ENCODE peak calls at places on chromosome 18, in eight cellular contexts. T is GM23338, W is tibial nerve, U is GM20000, S is DND-41, N is right lobe of liver, K is PC-3, F is RWPE1. L is an unnamed sample.

GRCh38 chr18:3177902-3178687 is 41.7 kb downstream of the MYOM1 start:
- DNase-seq in T (no peak), W (peak; percentile 73), U (peak; percentile 79), S (no peak), N (no peak), K (no peak), F (no peak), L (no peak)

GRCh38 chr18:526681-527080 is 26.2 kb upstream of the COLEC12 start:
- DNase-seq in T (no peak), W (no peak), U (no peak), S (no peak), N (no peak), K (no peak), F (no peak), L (no peak)

GRCh38 chr18:56709463-56709862 is 58.3 kb downstream of the WDR7 start:
- DNase-seq in T (peak; percentile 61), W (no peak), U (peak; percentile 54), S (peak; percentile 25), N (no peak), K (peak; percentile 87), F (peak; percentile 52), L (no peak)

GRCh38 chr18:2923464-2923863 is 76.7 kb downstream of the EMILIN2 start:
- DNase-seq in T (no peak), W (no peak), U (no peak), S (no peak), N (no peak), K (peak; percentile 15), F (no peak), L (no peak)

GRCh38 chr18:73060666-73061270 is 193.0 kb upstream of the NETO1 start:
- DNase-seq in T (no peak), W (no peak), U (no peak), S (no peak), N (no peak), K (peak; percentile 10), F (no peak), L (no peak)

GRCh38 chr18:71643822-71644221 is 900.3 kb downstream of the CBLN2 start:
- DNase-seq in T (no peak), W (no peak), U (no peak), S (no peak), N (no peak), K (no peak), F (no peak), L (no peak)

GRCh38 chr18:63099848-63100625 is 219.5 kb downstream of the BCL2 start:
- DNase-seq in T (no peak), W (no peak), U (no peak), S (peak; percentile 93), N (peak; percentile 79), K (no peak), F (no peak), L (no peak)

GRCh38 chr18:39453882-39454281 is 1888.3 kb upstream of the CELF4 start:
- DNase-seq in T (no peak), W (no peak), U (no peak), S (peak; percentile 14), N (peak; percentile 48), K (no peak), F (peak; percentile 8), L (no peak)

GRCh38 chr18:36396190-36396589 is 98.7 kb downstream of the FHOD3 start:
- DNase-seq in T (peak; percentile 34), W (no peak), U (no peak), S (no peak), N (no peak), K (no peak), F (no peak), L (no peak)

GRCh38 chr18:25256439-25256838 is 95.5 kb downstream of the ZNF521 start:
- DNase-seq in T (peak; percentile 61), W (no peak), U (no peak), S (no peak), N (no peak), K (no peak), F (no peak), L (no peak)

GRCh38 chr18:10421859-10422258 is 32.6 kb upstream of the APCDD1 start:
- DNase-seq in T (no peak), W (peak; percentile 35), U (no peak), S (peak; percentile 75), N (no peak), K (no peak), F (no peak), L (no peak)

GRCh38 chr18:1929720-1930119 is 641.6 kb downstream of the METTL4 start:
- DNase-seq in T (no peak), W (no peak), U (no peak), S (no peak), N (no peak), K (no peak), F (no peak), L (no peak)

GRCh38 chr18:2851771-2852170 is 5.0 kb downstream of the EMILIN2 start:
- DNase-seq in T (no peak), W (no peak), U (peak; percentile 2), S (no peak), N (no peak), K (no peak), F (no peak), L (no peak)

GRCh38 chr18:54392621-54393023 is 34.9 kb downstream of the C18orf54 start:
- DNase-seq in T (peak; percentile 86), W (no peak), U (peak; percentile 52), S (no peak), N (no peak), K (peak; percentile 90), F (peak; percentile 11), L (peak; percentile 29)

GRCh38 chr18:29749699-29750098 is 1292.8 kb downstream of the DSC3 start:
- DNase-seq in T (no peak), W (no peak), U (no peak), S (no peak), N (no peak), K (peak; percentile 32), F (no peak), L (no peak)

GRCh38 chr18:23131693-23132319 is 3.5 kb upstream of the CABLES1 start:
- DNase-seq in T (peak; percentile 86), W (peak; percentile 96), U (peak; percentile 80), S (peak; percentile 61), N (peak; percentile 63), K (peak; percentile 85), F (peak; percentile 46), L (peak; percentile 75)

GRCh38 chr18:9751371-9752031 is 43.4 kb downstream of the RAB31 start:
- DNase-seq in T (no peak), W (no peak), U (no peak), S (no peak), N (no peak), K (no peak), F (no peak), L (no peak)

GRCh38 chr18:59659486-59660187 is 37.6 kb downstream of the CCBE1 start:
- DNase-seq in T (no peak), W (no peak), U (no peak), S (no peak), N (no peak), K (peak; percentile 58), F (no peak), L (no peak)

GRCh38 chr18:74064510-74064909 is 83.1 kb downstream of the FBXO15 start:
- DNase-seq in T (no peak), W (no peak), U (no peak), S (peak; percentile 30), N (no peak), K (peak; percentile 2), F (no peak), L (no peak)

DNA sequence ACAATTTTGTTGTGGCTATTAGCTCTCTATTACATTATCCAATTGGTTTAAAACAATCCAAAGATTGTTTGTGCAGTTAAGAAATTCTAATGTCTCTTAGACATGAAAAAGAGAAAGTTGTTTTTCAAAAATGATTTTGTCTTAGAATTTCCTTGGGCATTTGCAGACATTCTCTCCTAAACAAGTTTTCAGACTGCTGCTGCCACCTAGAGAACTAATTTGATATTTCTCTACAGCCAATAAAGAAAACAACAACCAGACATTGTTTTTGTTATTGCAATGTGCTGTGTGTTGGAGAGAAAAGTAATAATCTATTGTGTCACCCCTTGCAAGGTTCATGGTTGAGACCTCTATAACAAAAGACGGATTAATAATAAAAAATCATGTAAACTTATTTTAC is 119.0 kb upstream of the SYT4 start:
- DNase-seq in T (peak; percentile 52), W (no peak), U (no peak), S (no peak), N (no peak), K (peak; percentile 1), F (peak; percentile 0), L (no peak)
- TF ChIP-seq CTCF in T (peak; percentile 59), W (peak; percentile 32), U (no peak), S (peak; percentile 37), N (peak; percentile 46), K (peak; percentile 46), F (peak; percentile 30), L (peak; percentile 60)

DNA sequence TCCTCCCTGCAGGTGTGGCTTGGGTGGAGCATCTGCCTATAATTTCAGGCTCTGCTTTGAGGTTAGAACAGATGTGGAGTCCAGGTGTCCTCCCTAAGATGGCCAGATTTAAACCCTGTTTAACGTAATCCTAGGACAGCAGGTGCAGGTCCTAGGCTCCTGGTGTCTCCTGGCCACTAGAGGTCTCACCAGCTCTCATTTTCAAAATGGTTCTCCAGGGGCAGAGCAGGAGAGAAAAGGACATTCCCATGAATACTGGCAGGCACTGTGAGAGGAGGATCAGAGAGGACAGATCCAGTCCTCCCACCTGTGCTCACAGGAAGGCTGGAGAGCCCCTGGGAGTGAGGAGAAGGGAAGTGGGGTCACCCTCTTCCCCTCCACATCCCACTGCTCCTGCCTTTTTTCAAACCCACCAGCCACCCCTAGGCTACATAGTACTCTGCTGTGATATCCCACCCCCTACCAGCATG is 100.6 kb upstream of the SMAD2 start:
- DNase-seq in T (peak; percentile 84), W (peak; percentile 61), U (peak; percentile 64), S (peak; percentile 29), N (peak; percentile 74), K (peak; percentile 59), F (peak; percentile 44), L (peak; percentile 84)
- TF ChIP-seq CTCF in T (peak; percentile 90), W (peak; percentile 43), U (peak; percentile 72), S (peak; percentile 78), N (peak; percentile 85), K (peak; percentile 63), F (peak; percentile 81), L (peak; percentile 69)

DNA sequence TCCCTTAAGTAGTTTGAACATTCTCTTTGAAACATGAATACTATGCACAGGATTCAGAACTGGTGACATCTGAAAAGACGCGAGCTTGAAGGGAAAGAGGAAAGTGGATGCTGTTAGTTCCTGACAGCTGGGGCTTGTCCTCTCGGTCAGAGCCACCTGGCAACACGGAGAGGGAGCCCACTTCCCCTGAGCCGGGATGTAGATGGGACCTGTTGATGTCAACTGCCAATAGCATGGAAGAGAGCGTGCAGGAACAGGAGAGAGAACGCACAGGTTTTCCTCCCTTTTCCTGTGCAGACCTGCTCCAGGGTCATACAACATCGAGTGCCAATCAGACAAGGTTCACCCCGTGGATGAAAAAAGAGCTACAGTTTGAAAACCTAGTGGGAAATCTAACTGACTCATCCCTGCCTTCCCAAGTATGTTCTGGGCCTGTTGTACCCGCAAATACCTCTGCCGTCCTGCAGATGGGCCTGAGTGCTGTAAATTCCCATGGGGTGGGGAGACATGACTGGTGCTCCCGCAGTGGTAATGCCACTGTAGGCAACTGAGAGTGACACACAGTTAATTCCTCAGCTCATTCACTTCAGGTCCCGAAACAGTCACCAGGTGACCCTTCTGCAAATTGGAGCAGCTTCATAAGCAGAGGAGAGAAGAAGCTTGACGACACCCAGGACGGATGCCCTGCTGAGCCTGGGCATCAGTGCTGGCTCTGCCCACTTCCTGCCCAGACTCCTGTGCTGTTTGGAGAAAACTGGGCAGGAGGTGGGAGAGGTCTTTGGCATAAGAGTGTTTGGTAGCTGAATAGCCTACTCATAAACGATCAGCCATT is 13.9 kb upstream of the MBP start:
- DNase-seq in T (no peak), W (no peak), U (no peak), S (no peak), N (no peak), K (no peak), F (peak; percentile 14), L (no peak)
- TF ChIP-seq CTCF in T (no peak), W (no peak), U (no peak), S (no peak), N (no peak), K (no peak), F (no peak), L (no peak)

GRCh38 chr18:21914739-21915319 is 174.2 kb downstream of the MIB1 start:
- DNase-seq in T (peak; percentile 85), W (no peak), U (no peak), S (no peak), N (no peak), K (peak; percentile 67), F (peak; percentile 30), L (no peak)
- TF ChIP-seq CTCF in T (peak; percentile 87), W (peak; percentile 5), U (peak; percentile 6), S (peak; percentile 44), N (peak; percentile 64), K (peak; percentile 87), F (peak; percentile 43), L (peak; percentile 37)